ENCODE peak calls at places on chromosomes 5 and 9, in six cellular contexts. D is aorta, F is non-pigmented ciliary epithelial cell, B is NCI-H524, C is stomach, N is sciatic nerve. U is an unnamed sample.

GRCh38 chr5:127849891-127850290 is 146.7 kb downstream of the CCDC192 start:
- DNase-seq in N (no peak), C (no peak), B (peak; percentile 90), D (no peak), F (no peak), U (no peak)

GRCh38 chr5:62152394-62153123 is 153.4 kb upstream of the KIF2A start:
- DNase-seq in F (no peak), D (no peak), C (no peak), B (peak; percentile 90), N (no peak), U (no peak)

GRCh38 chr5:5487961-5488360 is 65.5 kb downstream of the ICE1 start:
- DNase-seq in B (no peak), C (no peak), F (no peak), N (no peak), D (no peak), U (no peak)

GRCh38 chr5:166401391-166401790 is 1890.1 kb upstream of the WWC1 start:
- DNase-seq in D (no peak), C (no peak), F (no peak), B (peak; percentile 98), N (no peak), U (no peak)

GRCh38 chr5:50768650-50769049 is 102.2 kb downstream of the PARP8 start:
- DNase-seq in F (no peak), C (no peak), N (no peak), B (no peak), D (no peak), U (no peak)

GRCh38 chr5:61277781-61278180 is 54.3 kb upstream of the ZSWIM6 start:
- DNase-seq in F (no peak), B (no peak), D (no peak), N (no peak), C (no peak), U (peak; percentile 76)

GRCh38 chr9:93597142-93597706 is 20.8 kb downstream of the PHF2 start:
- DNase-seq in D (peak; percentile 13), C (no peak), N (peak; percentile 36), B (no peak), F (no peak), U (peak; percentile 35)

GRCh38 chr9:121057821-121058220 is 7.7 kb upstream of the C5 start:
- DNase-seq in F (no peak), D (no peak), C (no peak), B (no peak), N (no peak), U (no peak)